ENCODE peak calls at places on chromosomes 11 and 22, in six cellular contexts. K is IMR-90, L is body of pancreas, J is HCT116, N is pancreas, P is tibial artery. Q is an unnamed sample.

GRCh38 chr11:2581151-2581930 is 118.5 kb downstream of the KCNQ1OT1 start:
- DNase-seq in K (no peak), L (peak; percentile 5), J (no peak), N (no peak), P (peak; percentile 17), Q (no peak)

GRCh38 chr11:32334822-32335221 is 100.5 kb downstream of the WT1 start:
- DNase-seq in K (no peak), L (peak; percentile 12), J (peak; percentile 55), N (no peak), P (no peak), Q (peak; percentile 6)

GRCh38 chr11:113874920-113875413 is 405 bp downstream of the USP28 start:
- DNase-seq in K (peak; percentile 35), L (no peak), J (no peak), N (no peak), P (peak; percentile 45), Q (no peak)

GRCh38 chr11:73969991-73970800 is 12.4 kb downstream of the UCP2 start:
- DNase-seq in K (no peak), L (no peak), J (no peak), N (no peak), P (no peak), Q (no peak)

GRCh38 chr11:66317766-66318575 is 1.1 kb upstream of the CD248 start:
- DNase-seq in K (peak; percentile 94), L (peak; percentile 42), J (no peak), N (no peak), P (peak; percentile 65), Q (peak; percentile 49)

GRCh38 chr11:13962562-13963168 is at the start of gene SPON1:
- DNase-seq in K (peak; percentile 15), L (peak; percentile 56), J (no peak), N (peak; percentile 33), P (no peak), Q (peak; percentile 52)

GRCh38 chr22:40953446-40953845 is 2.3 kb downstream of the RBX1 start:
- DNase-seq in K (no peak), L (no peak), J (no peak), N (no peak), P (no peak), Q (no peak)

GRCh38 chr11:2892215-2893020 is 6.8 kb upstream of the CDKN1C start:
- DNase-seq in K (peak; percentile 50), L (peak; percentile 21), J (no peak), N (peak; percentile 46), P (no peak), Q (peak; percentile 43)

GRCh38 chr11:118705111-118705741 is 25.8 kb upstream of the TREH start:
- DNase-seq in K (no peak), L (no peak), J (no peak), N (no peak), P (no peak), Q (no peak)

GRCh38 chr11:120682866-120683265 is 171.3 kb downstream of the GRIK4 start:
- DNase-seq in K (peak; percentile 82), L (no peak), J (no peak), N (no peak), P (no peak), Q (no peak)

GRCh38 chr11:9760180-9760550 is 96.3 kb downstream of the SWAP70 start:
- DNase-seq in K (peak; percentile 95), L (peak; percentile 63), J (no peak), N (peak; percentile 55), P (peak; percentile 97), Q (no peak)

GRCh38 chr11:130634981-130635473 is 186.6 kb downstream of the ADAMTS15 start:
- DNase-seq in K (peak; percentile 81), L (no peak), J (no peak), N (no peak), P (peak; percentile 67), Q (no peak)

GRCh38 chr11:47184711-47185304 is 1.4 kb downstream of the PACSIN3 start:
- DNase-seq in K (no peak), L (peak; percentile 80), J (no peak), N (peak; percentile 60), P (no peak), Q (no peak)
- H3K27ac ChIP-seq in K (peak overlapping the region; percentile 48), L (peak overlapping the region; percentile 85), J (peak overlapping the region; percentile 96), N (peak overlapping the region; percentile 78), P (peak overlapping the region; percentile 95), Q (no peak overlapping the region)

DNA sequence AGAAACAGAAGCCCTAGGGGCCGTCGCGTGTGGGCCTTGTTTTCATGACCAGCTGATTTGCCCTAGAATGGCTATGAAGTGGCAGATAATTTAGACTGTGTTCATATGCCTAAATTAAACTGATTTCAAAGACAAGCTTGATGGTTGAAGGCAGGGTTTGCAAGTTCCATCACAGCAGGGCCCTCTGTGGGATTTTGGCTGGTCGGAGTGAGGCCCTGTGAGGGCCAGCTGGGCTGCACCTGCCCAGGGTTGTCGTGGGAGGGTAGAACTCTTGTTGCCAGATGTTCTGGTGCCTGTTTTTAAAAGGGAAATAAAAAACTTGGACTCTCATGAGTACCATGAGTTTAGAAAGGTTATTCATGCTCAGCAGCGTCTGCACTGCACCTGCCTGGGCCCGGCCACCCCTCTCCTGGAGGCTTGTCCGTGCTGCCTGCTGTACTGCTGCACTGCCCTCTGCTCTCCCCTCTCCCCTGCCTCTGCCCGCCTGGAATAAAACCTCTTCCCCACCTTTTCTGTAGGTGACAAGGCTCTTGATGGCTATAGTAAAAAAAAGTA is 44.1 kb downstream of the AP2A2 start:
- DNase-seq in K (no peak), L (no peak), J (no peak), N (no peak), P (no peak), Q (no peak)
- H3K4me3 ChIP-seq in K (no peak overlapping the region), L (no peak overlapping the region), J (no peak overlapping the region), N (no peak overlapping the region), P (no peak overlapping the region), Q (no peak overlapping the region)

GRCh38 chr11:33669598-33670249 is 30.9 kb downstream of the C11orf91 start:
- DNase-seq in K (no peak), L (no peak), J (no peak), N (no peak), P (no peak), Q (no peak)
- H3K36me3 ChIP-seq in K (no peaks in the 10 kb centered on the region), L (no peaks in the 10 kb centered on the region), J (no peaks in the 10 kb centered on the region), N (no peaks in the 10 kb centered on the region), P (no peaks in the 10 kb centered on the region), Q (no peaks in the 10 kb centered on the region)

GRCh38 chr11:16883179-16883578 is 131.0 kb downstream of the PLEKHA7 start:
- DNase-seq in K (no peak), L (no peak), J (peak; percentile 39), N (no peak), P (no peak), Q (peak; percentile 67)

GRCh38 chr11:16879690-16880089 is 134.5 kb downstream of the PLEKHA7 start:
- DNase-seq in K (no peak), L (no peak), J (no peak), N (no peak), P (no peak), Q (no peak)

GRCh38 chr11:16881766-16882165 is 132.4 kb downstream of the PLEKHA7 start:
- DNase-seq in K (no peak), L (no peak), J (no peak), N (no peak), P (no peak), Q (no peak)

GRCh38 chr11:16881074-16881709 is 133.0 kb downstream of the PLEKHA7 start:
- DNase-seq in K (peak; percentile 13), L (peak; percentile 80), J (no peak), N (peak; percentile 83), P (peak; percentile 29), Q (peak; percentile 27)

GRCh38 chr11:16880184-16880583 is 134.0 kb downstream of the PLEKHA7 start:
- DNase-seq in K (no peak), L (no peak), J (no peak), N (no peak), P (no peak), Q (no peak)
- H3K27ac ChIP-seq in K (no peak overlapping the region), L (peak overlapping the region; percentile 11), J (no peak overlapping the region), N (no peak overlapping the region), P (no peak overlapping the region), Q (no peak overlapping the region)

GRCh38 chr11:133894956-133895549 is 49.7 kb upstream of the SPATA19 start:
- DNase-seq in K (no peak), L (no peak), J (no peak), N (no peak), P (no peak), Q (no peak)

GRCh38 chr11:133893381-133893780 is 48.1 kb upstream of the SPATA19 start:
- DNase-seq in K (no peak), L (no peak), J (no peak), N (no peak), P (no peak), Q (no peak)

GRCh38 chr11:133895551-133895950 is 50.2 kb upstream of the SPATA19 start:
- DNase-seq in K (no peak), L (no peak), J (no peak), N (no peak), P (no peak), Q (no peak)

GRCh38 chr11:133892126-133892525 is 46.8 kb upstream of the SPATA19 start:
- DNase-seq in K (no peak), L (no peak), J (no peak), N (no peak), P (no peak), Q (no peak)

DNA sequence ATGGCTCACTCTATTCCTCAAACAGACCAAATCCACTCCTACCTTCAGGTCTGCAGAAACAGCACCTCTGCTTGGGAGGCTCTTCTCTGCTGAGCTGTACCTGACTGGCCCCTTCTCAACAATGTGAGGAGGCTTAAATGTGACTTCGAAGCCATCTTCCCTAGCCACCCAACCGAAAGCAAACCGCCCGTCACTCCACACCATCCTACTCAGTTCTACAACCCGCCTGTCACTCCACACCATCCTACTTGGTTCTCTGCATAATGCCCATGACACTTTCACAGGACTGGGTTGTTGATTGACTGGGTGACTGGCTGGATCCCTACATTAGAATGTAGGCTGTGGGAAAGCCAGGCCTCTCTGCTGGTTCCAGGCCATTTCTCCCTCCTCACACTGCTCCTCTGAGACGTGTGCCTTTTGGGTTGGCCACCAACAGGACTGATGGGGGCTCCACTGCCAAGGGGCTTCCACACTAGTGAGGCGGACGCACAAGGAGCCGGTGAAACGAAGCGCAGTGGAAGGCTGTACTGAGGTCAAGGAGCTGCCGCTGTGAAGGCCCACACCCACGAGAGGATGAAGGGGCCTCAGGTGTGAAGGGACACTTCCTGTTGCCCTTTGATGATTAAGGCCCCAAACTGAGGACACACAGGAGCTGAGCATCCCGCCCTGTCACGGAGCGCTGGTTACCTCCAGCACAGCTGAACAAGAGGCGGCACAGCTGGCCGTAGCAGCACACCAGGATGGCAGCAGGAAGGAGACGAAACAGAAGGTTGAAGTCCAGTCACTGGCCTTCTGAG is 47.5 kb upstream of the SPATA19 start:
- DNase-seq in K (no peak), L (no peak), J (no peak), N (no peak), P (no peak), Q (no peak)
- H3K4me3 ChIP-seq in K (no peak overlapping the region), L (no peak overlapping the region), J (no peak overlapping the region), N (no peak overlapping the region), P (no peak overlapping the region), Q (no peak overlapping the region)

GRCh38 chr11:39571081-39571480 is 1888.4 kb downstream of the LRRC4C start:
- DNase-seq in K (no peak), L (no peak), J (no peak), N (no peak), P (no peak), Q (no peak)
- H3K36me3 ChIP-seq in K (no peaks in the 10 kb centered on the region), L (no peaks in the 10 kb centered on the region), J (no peaks in the 10 kb centered on the region), N (no peaks in the 10 kb centered on the region), P (no peaks in the 10 kb centered on the region), Q (no peaks in the 10 kb centered on the region)